ENCODE peak calls at places on chromosomes 11 and 22, in seven cellular contexts. T is HepG2, F is fibroblast of villous mesenchyme, M is GM06990, O is body of pancreas, K is epithelial cell of esophagus, I is foreskin fibroblast. S is an unnamed sample.

GRCh38 chr11:125943661-125944349 is 2.0 kb upstream of the VSIG10L2 start:
- DNase-seq in T (no peak), K (no peak), I (no peak), O (no peak), F (no peak), M (no peak), S (no peak)

GRCh38 chr22:25386538-25386884 is 167.1 kb downstream of the CRYBB2 start:
- DNase-seq in O (no peak), I (no peak), T (no peak), M (no peak), F (no peak), K (no peak), S (no peak)

GRCh38 chr11:93718057-93718563 is 23.2 kb downstream of the TAF1D start:
- DNase-seq in O (no peak), T (no peak), K (no peak), I (no peak), F (no peak), M (peak), S (peak)

GRCh38 chr11:103433380-103433779 is 324.2 kb downstream of the DYNC2H1 start:
- DNase-seq in O (no peak), K (peak), M (no peak), I (peak), F (peak), T (no peak), S (no peak)

GRCh38 chr11:73401217-73401923 is 25.2 kb downstream of the RELT start:
- DNase-seq in T (no peak), M (no peak), K (no peak), I (no peak), O (no peak), F (peak), S (no peak)

GRCh38 chr11:94553938-94554337 is 10.2 kb downstream of the FUT4 start:
- DNase-seq in I (no peak), T (no peak), M (no peak), F (peak), O (peak), K (peak), S (no peak)

GRCh38 chr11:69625476-69625875 is 15.5 kb upstream of the CCND1 start:
- DNase-seq in M (no peak), T (no peak), I (no peak), F (no peak), K (no peak), O (no peak), S (no peak)

GRCh38 chr22:26461188-26461810 is 22.3 kb downstream of the HPS4 start:
- DNase-seq in T (peak), M (no peak), K (peak), F (peak), O (peak), I (no peak), S (peak)

GRCh38 chr11:133619397-133619796 is 87.1 kb upstream of the OPCML start:
- DNase-seq in K (no peak), M (no peak), F (no peak), I (no peak), O (no peak), T (no peak), S (no peak)

GRCh38 chr22:37158963-37159290 is 9.2 kb upstream of the IL2RB start:
- DNase-seq in M (no peak), I (no peak), K (no peak), T (no peak), O (no peak), F (no peak), S (no peak)

DNA sequence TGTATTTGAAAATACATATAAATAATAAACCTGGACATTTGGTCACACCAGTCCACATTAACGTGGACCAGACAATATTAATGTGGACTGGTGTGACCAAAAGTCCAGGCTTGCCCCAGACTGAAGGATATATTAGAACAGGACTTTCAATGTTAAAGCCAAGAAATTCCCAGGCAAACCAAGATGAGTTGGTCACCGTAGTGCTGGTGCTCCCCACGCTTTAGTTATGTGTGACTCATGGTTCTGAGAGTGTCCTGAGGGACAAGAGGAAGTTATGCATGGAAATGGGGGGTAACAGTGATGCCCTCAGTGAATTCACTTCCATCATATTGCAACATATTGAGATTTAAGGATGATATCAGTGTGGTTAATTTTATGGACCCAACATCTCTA is 31.4 kb downstream of the POU2AF1 start:
- DNase-seq in O (no peak), I (peak), F (peak), K (no peak), T (no peak), M (no peak), S (no peak)
- TF ChIP-seq CTCF in O (no peak), I (no peak), F (no peak), K (no peak), T (no peak), M (no peak), S (no peak)

GRCh38 chr22:39773503-39773902 is 120.1 kb downstream of the ENTHD1 start:
- DNase-seq in O (no peak), K (no peak), I (no peak), F (no peak), M (no peak), T (no peak), S (no peak)
- TF ChIP-seq CTCF in O (no peak), K (no peak), I (no peak), F (no peak), M (no peak), T (no peak), S (no peak)

GRCh38 chr22:42905217-42905616 is 48.1 kb upstream of the ARFGAP3 start:
- DNase-seq in T (no peak), F (no peak), O (peak), M (no peak), K (no peak), I (no peak), S (no peak)

GRCh38 chr22:42904049-42904448 is 47.0 kb upstream of the ARFGAP3 start:
- DNase-seq in K (no peak), O (no peak), T (no peak), M (no peak), F (no peak), I (no peak), S (no peak)

GRCh38 chr22:42905702-42906183 is 48.7 kb upstream of the ARFGAP3 start:
- DNase-seq in I (no peak), O (peak), F (no peak), M (no peak), K (no peak), T (no peak), S (no peak)

GRCh38 chr22:42901790-42902508 is 44.9 kb upstream of the ARFGAP3 start:
- DNase-seq in O (no peak), K (no peak), M (no peak), F (no peak), I (no peak), T (no peak), S (no peak)

DNA sequence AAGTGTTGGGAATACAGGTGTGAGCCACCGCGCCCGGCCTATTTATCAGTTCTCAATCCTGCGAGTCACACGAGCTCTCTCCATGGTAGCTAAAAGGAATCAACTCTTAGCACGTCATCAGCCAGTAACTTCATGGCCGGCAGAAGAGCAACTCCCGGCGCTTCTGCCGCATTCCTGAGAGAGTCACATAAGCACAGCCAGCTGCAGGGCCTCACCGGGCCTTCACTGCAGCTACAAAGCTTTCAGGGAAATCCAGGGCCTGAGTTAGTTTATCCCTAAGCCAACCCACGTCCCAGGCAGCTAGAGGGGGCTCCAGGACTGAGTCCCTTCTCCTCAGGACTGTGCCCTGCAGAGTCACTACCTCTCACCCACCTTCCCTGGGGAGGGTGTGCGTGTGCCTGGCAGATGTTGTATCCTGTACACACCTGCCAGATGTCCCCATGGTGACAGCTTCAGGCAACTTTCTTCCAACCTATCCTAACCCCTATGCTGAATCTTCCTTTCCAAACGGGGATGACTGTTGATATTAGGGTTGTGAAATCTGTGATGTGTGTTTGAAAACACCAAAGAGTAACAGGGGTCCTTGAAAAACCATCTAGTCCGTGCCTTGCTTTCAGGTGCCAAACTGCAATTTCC is 45.9 kb upstream of the ARFGAP3 start:
- DNase-seq in O (no peak), F (peak), T (no peak), I (peak), K (no peak), M (no peak), S (no peak)
- TF ChIP-seq CTCF in O (no peak), F (peak), T (peak), I (no peak), K (no peak), M (no peak), S (no peak)

DNA sequence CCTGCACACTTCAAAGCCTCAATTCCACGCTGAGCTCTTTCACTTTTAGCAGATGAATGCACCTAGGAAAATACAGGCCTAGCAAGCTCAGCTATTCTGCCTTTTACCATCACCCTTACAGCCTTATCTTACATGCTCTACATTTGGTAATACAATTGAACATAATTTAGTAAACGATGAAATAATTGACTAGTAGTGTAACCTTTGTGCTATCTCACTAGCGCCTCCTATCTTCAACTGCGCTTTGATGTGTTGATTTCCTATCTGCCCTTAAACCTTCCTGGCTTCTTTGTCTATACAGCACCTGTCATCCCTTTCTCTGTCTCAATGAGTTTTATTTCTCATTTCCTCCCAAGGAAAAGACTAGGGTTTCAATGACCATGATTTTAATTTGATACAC is 149.7 kb downstream of the LRRC4C start:
- DNase-seq in T (no peak), I (no peak), K (no peak), F (no peak), M (no peak), O (no peak), S (no peak)
- TF ChIP-seq CTCF in T (no peak), I (no peak), K (no peak), F (no peak), M (peak), O (no peak), S (no peak)

GRCh38 chr11:82527185-82527584 is 206.5 kb downstream of the FAM181B start:
- DNase-seq in I (no peak), K (no peak), F (no peak), M (no peak), O (no peak), T (no peak), S (no peak)

GRCh38 chr11:82521427-82521826 is 212.2 kb downstream of the FAM181B start:
- DNase-seq in T (no peak), M (no peak), K (no peak), O (no peak), I (no peak), F (no peak), S (no peak)

DNA sequence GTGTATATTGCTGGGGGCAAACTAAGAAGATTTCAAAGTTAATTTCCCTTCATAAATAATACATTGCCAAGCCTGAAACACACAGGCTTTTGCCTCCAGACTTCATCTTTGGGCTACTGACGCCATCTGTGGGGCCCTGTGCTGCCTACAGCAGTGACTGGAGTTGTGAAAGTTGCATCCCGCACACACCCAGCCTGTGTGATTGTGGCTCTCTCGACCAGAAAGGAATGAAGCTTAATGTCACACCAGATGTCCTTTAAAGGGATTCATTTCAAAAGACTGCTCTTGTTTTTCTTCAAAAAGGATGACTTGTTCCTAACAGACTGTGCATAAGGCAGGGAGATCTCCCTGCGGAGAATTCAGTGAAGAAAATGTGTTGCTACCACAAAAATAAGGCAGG is 210.5 kb downstream of the FAM181B start:
- DNase-seq in O (no peak), M (no peak), I (no peak), F (no peak), T (no peak), K (no peak), S (no peak)
- TF ChIP-seq CTCF in O (no peak), M (no peak), I (no peak), F (no peak), T (peak), K (no peak), S (no peak)

GRCh38 chr11:45922425-45923082 is at the start of gene LARGE2:
- DNase-seq in M (no peak), O (peak), F (no peak), T (no peak), K (peak), I (no peak), S (peak)
- TF ChIP-seq CTCF in M (no peak), O (no peak), F (no peak), T (peak), K (no peak), I (no peak), S (no peak)

GRCh38 chr11:3796796-3797328 is 492 bp downstream of the NUP98 start:
- DNase-seq in I (no peak), K (no peak), F (peak), O (no peak), M (no peak), T (peak), S (no peak)
- TF ChIP-seq CTCF in I (no peak), K (no peak), F (no peak), O (no peak), M (no peak), T (no peak), S (no peak)

DNA sequence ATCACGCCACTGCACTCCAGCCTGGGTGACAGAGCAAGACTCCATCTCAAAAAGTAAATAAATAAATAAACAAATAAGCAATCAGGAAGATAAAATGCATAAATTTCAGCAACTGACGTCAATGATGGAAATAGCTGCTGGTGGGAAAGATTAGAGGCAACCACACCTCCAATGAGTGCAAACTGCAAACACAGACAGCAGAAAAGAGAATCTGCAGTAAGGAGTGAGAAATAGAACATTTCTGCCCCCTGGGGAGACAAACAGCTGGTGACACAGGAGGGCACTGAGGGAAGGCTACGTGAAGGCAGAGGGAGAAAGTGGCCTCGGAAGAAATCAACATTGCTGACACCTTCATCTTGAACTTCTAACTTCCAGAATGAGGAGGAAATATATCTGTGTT is 6.5 kb downstream of the PI4KA start:
- DNase-seq in O (no peak), F (no peak), M (no peak), K (no peak), I (no peak), T (no peak), S (no peak)
- TF ChIP-seq CTCF in O (no peak), F (no peak), M (no peak), K (no peak), I (no peak), T (peak), S (no peak)

GRCh38 chr11:518463-519202 is 11.6 kb upstream of the RNH1 start:
- DNase-seq in I (peak), O (peak), M (peak), K (peak), T (peak), F (peak), S (peak)
- TF ChIP-seq CTCF in I (peak), O (peak), M (peak), K (peak), T (peak), F (peak), S (peak)

DNA sequence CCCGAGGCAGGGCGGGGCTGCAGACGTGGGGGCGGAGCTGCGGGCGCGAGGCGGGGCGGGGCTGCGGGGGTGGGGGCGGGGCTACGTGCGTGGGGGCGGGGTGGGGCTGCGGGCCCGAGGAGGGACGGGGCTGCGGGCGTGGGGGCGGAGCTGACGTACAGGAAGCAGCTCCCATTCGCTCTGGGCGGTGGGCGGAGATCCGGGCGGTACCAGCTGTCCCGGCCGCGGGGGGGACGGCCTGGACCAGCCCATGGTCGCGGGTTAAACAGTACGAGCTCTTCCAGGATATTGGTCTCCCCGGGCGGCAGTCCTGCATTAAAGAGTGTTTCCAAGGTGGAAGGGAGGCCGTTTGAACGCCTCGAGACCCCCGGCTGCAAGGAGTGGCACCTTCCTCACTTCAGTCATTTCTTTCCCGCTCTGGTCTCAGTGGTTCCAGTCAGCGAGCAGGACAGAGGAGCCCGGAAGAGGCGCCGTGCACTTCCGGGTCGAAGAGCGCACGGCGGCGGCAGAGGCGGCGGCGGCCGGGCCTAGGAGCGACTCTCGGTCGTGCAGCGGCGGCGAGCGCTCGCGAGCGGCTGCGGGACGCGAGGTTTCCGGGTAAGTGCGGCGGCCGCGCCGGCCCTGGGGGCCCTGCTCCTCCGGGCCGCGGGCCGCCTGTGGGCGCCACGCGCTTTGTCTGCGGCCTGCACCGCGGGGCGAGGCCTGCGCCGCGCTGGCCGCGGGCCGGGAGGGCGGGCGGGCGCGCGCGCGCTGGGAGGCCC is at the start of gene PHRF1:
- DNase-seq in O (peak), I (peak), K (peak), F (peak), M (peak), T (peak), S (peak)
- TF ChIP-seq CTCF in O (no peak), I (no peak), K (no peak), F (no peak), M (no peak), T (no peak), S (no peak)